ENCODE peak calls at places on chromosomes 16 and 17, in nine cellular contexts. P, R, B, O, L, Y, Z, M and T are unnamed samples.
A peak's percentile ranks its signal among the peaks of the same experiment; 100 is the strongest.

GRCh38 chr17:36978810-36979584 is 30.2 kb downstream of the AATF start:
- DNase-seq in P (no peak), R (no peak), B (peak; percentile 43), O (no peak), L (no peak), Y (no peak), Z (no peak), M (no peak), T (no peak)

GRCh38 chr17:81200695-81201580 is 21.8 kb downstream of the CEP131 start:
- DNase-seq in P (no peak), R (peak; percentile 29), B (peak; percentile 79), O (peak; percentile 54), L (peak; percentile 87), Y (peak; percentile 62), Z (peak; percentile 55), M (peak; percentile 73), T (peak; percentile 45)

GRCh38 chr17:45428050-45428953 is 4.4 kb downstream of the ARHGAP27 start:
- DNase-seq in P (peak; percentile 91), R (peak; percentile 49), B (peak; percentile 76), O (peak; percentile 63), L (peak; percentile 78), Y (peak; percentile 87), Z (peak; percentile 73), M (peak; percentile 85), T (peak; percentile 77)

GRCh38 chr16:21023509-21024202 is 123.1 kb downstream of the LYRM1 start:
- DNase-seq in P (no peak), R (no peak), B (no peak), O (no peak), L (no peak), Y (no peak), Z (no peak), M (no peak), T (no peak)

GRCh38 chr16:22117666-22118065 is 25.3 kb downstream of the VWA3A start:
- DNase-seq in P (no peak), R (no peak), B (no peak), O (peak; percentile 92), L (no peak), Y (no peak), Z (no peak), M (no peak), T (no peak)

GRCh38 chr17:80842456-80843053 is 149.1 kb upstream of the CHMP6 start:
- DNase-seq in P (no peak), R (no peak), B (no peak), O (no peak), L (no peak), Y (no peak), Z (no peak), M (no peak), T (no peak)

GRCh38 chr16:23187341-23187740 is 4.8 kb downstream of the SCNN1G start:
- DNase-seq in P (no peak), R (no peak), B (no peak), O (no peak), L (no peak), Y (no peak), Z (no peak), M (no peak), T (no peak)

GRCh38 chr17:48732688-48733629 is 4.4 kb upstream of the HOXB13 start:
- DNase-seq in P (no peak), R (no peak), B (no peak), O (no peak), L (no peak), Y (peak; percentile 50), Z (no peak), M (peak; percentile 78), T (no peak)

GRCh38 chr17:17745476-17746455 is 64.5 kb downstream of the RAI1 start:
- DNase-seq in P (no peak), R (no peak), B (no peak), O (no peak), L (no peak), Y (no peak), Z (no peak), M (no peak), T (no peak)

DNA sequence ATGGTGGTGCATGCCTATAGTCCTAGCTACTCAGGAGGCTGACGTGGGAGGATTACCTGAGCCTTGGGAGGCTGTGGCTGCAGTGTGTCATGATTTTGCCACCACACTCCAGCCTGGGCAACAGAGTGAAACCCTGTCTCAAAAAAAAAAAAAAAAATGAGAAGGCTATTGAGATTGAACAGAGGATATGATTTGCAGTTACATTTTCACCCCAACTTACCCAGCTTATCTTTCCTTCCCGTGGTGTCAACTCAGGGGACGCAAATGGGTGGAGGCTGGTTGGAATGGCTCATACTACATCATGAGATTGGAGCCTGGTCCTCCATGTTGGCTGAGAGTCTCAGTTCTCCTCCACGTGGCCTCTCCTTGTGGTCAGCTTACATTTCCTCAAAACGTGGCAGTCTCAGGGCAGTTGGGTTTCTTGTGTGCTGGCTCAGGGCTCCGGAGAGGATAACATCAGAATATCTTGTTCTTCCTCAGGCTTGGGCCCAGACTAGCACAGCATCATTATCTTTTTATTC is 17.2 kb upstream of the NSMCE1 start:
- DNase-seq in P (no peak), R (no peak), B (peak; percentile 50), O (no peak), L (no peak), Y (no peak), Z (peak; percentile 16), M (no peak), T (no peak)
- H3K4me3 ChIP-seq in P (no peak overlapping the region), R (no peak overlapping the region), B (no peak overlapping the region), O (no peak overlapping the region), L (no peak overlapping the region), Y (no peak overlapping the region), Z (no peak overlapping the region), M (no peak overlapping the region), T (no peak overlapping the region)

DNA sequence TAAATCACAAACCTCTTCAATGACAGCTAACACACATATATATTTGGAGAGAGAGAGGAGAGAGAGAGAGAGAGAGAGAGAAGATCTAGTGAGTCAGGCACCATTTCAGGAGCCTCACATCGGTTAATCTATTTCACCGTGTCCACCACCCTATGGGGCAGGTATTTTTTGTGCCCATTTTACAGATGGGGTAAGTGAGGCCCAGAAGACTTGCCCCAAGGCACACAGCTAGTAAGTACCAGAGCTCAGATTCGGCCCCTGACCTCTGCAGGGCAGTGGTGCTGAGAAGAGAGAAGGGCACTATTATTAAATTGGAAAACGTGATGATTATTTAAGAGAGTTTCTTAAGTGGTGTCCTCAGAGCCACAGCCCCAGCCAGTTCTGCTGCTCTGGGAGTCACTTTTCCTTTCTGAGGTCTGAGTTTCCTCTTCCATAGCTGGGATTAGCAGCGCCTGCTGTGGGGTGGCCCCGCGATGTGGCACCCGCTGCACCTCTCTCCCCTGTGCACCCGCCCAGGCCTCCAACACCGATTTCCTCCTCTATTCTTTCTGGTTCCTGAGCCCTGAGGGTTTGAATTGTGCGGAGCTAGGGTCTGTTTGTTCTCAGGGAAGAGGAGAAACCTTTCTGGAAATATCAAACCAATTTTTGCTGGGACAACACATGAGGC is 303.9 kb downstream of the IRF8 start:
- DNase-seq in P (no peak), R (no peak), B (no peak), O (no peak), L (no peak), Y (no peak), Z (no peak), M (no peak), T (no peak)
- H3K27me3 ChIP-seq in P (no peaks in the 10 kb centered on the region), R (no peaks in the 10 kb centered on the region), B (peaks cover 55% of the 10 kb centered on the region), O (peaks cover 15% of the 10 kb centered on the region), L (peaks cover 56% of the 10 kb centered on the region), Y (peaks cover under 1% of the 10 kb centered on the region), Z (peaks cover 25% of the 10 kb centered on the region), M (no peaks in the 10 kb centered on the region), T (peaks cover 10% of the 10 kb centered on the region)

GRCh38 chr16:2498531-2499253 is 15.1 kb upstream of the ATP6V0C start:
- DNase-seq in P (no peak), R (no peak), B (no peak), O (no peak), L (no peak), Y (no peak), Z (no peak), M (no peak), T (no peak)

GRCh38 chr16:2499454-2499853 is 14.3 kb upstream of the ATP6V0C start:
- DNase-seq in P (no peak), R (no peak), B (no peak), O (no peak), L (no peak), Y (no peak), Z (no peak), M (no peak), T (no peak)

GRCh38 chr16:2497116-2497630 is 16.6 kb upstream of the ATP6V0C start:
- DNase-seq in P (no peak), R (no peak), B (peak; percentile 55), O (no peak), L (peak; percentile 91), Y (no peak), Z (no peak), M (no peak), T (no peak)

GRCh38 chr16:2497641-2498040 is 16.1 kb upstream of the ATP6V0C start:
- DNase-seq in P (no peak), R (no peak), B (no peak), O (no peak), L (peak; percentile 43), Y (no peak), Z (no peak), M (no peak), T (no peak)

DNA sequence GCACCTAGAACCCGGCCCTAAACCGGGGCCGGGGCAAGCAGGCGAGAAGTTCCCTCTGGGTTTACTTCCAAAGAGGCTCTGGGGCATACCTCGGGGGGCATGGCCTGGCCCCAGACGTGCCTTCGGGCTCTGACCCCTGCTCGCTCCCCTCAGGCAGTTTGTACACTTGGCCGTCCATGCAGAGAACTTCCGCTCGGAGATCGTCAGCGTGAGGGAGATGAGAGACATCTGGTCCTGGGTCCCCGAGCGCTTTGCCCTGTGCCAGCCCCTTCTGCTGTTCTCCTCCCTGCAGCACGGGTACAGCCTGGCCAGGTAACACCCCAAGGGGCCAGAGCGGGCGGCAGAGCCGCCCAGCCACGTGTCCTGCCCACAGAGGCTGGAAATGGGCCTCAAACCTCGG is 15.7 kb upstream of the ATP6V0C start:
- DNase-seq in P (no peak), R (no peak), B (no peak), O (no peak), L (no peak), Y (no peak), Z (no peak), M (no peak), T (no peak)
- H3K4me3 ChIP-seq in P (no peak overlapping the region), R (no peak overlapping the region), B (no peak overlapping the region), O (no peak overlapping the region), L (no peak overlapping the region), Y (no peak overlapping the region), Z (no peak overlapping the region), M (no peak overlapping the region), T (no peak overlapping the region)

DNA sequence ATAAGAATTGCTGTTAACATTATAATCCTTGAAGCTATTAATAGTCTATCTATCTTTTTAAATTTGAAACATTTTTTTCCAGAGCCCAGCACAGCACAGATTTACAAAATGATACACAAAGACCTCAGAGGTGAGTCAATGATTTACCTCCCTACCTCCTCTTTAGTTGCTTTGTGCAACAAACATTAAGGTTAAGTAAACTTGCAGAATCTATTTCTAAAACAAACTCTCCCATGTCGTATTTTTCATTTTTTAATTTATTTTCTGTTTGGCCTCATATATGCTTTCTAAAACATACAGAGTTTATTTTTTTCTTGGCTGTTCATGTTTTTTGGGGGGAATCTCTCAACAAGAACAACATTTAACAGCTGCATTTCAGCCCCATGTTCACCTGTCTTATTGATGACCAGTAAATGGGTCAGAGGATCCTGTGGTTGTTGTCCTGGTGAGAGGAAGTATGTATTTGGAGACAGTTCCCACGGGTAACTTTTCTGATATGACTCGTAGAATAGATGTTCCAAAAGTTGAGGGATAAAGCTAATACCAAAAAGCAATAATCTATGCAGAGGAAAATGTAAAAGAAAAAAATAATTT is 42.6 kb downstream of the ABCA9 start:
- DNase-seq in P (no peak), R (no peak), B (no peak), O (no peak), L (no peak), Y (no peak), Z (no peak), M (no peak), T (no peak)
- H3K27me3 ChIP-seq in P (no peaks in the 10 kb centered on the region), R (no peaks in the 10 kb centered on the region), B (no peaks in the 10 kb centered on the region), O (no peaks in the 10 kb centered on the region), L (no peaks in the 10 kb centered on the region), Y (no peaks in the 10 kb centered on the region), Z (no peaks in the 10 kb centered on the region), M (no peaks in the 10 kb centered on the region), T (no peaks in the 10 kb centered on the region)